ENCODE peak calls at places on chromosomes 16 and 17, in ten cellular contexts. B, S, P, C, O, M, L, X, R and H are unnamed samples.

GRCh38 chr16:64287667-64288521 is 834.0 kb downstream of the CDH11 start:
- DNase-seq in P (no peak), L (no peak), X (no peak), C (peak; percentile 2), S (no peak), O (no peak), R (no peak), B (no peak), M (no peak), H (no peak)

GRCh38 chr16:83619381-83620150 is 188.2 kb upstream of the HSBP1 start:
- DNase-seq in P (peak; percentile 45), S (no peak), R (no peak), L (no peak), O (no peak), B (no peak), M (no peak), C (no peak), X (no peak), H (no peak)

GRCh38 chr16:76265434-76266045 is 11.7 kb upstream of the CNTNAP4 start:
- DNase-seq in O (peak; percentile 58), L (peak; percentile 43), C (peak; percentile 10), B (no peak), M (no peak), X (no peak), P (peak; percentile 70), S (peak; percentile 1), R (peak; percentile 1), H (peak; percentile 16)

GRCh38 chr17:15777297-15777696 is 45.2 kb downstream of the TBC1D26 start:
- DNase-seq in C (no peak), S (no peak), P (no peak), X (no peak), B (no peak), L (no peak), R (no peak), M (no peak), O (no peak), H (no peak)

GRCh38 chr17:43578699-43579569 is 32.8 kb upstream of the ETV4 start:
- DNase-seq in X (no peak), C (peak; percentile 48), O (no peak), L (no peak), B (peak; percentile 1), P (peak; percentile 55), S (peak; percentile 85), R (peak; percentile 62), M (no peak), H (peak; percentile 18)

GRCh38 chr17:78337244-78338109 is 22.4 kb downstream of the SOCS3 start:
- DNase-seq in O (no peak), M (no peak), B (no peak), R (peak; percentile 98), X (no peak), S (peak; percentile 93), C (no peak), L (no peak), P (no peak), H (peak; percentile 65)

GRCh38 chr16:27708651-27709050 is 158.7 kb downstream of the KATNIP start:
- DNase-seq in B (no peak), C (no peak), S (no peak), P (no peak), L (no peak), O (no peak), R (no peak), M (no peak), X (no peak), H (no peak)

GRCh38 chr17:32795339-32795979 is 81.5 kb downstream of the MYO1D start:
- DNase-seq in P (no peak), M (no peak), X (no peak), R (no peak), C (no peak), O (no peak), L (peak; percentile 70), B (no peak), S (no peak), H (no peak)

GRCh38 chr16:56332464-56333079 is 92.8 kb downstream of the AMFR start:
- DNase-seq in P (peak; percentile 87), O (no peak), X (peak; percentile 63), M (peak; percentile 76), C (peak; percentile 57), L (no peak), S (peak; percentile 45), R (peak; percentile 87), B (no peak), H (peak; percentile 31)

GRCh38 chr17:4438162-4438944 is 4.6 kb downstream of the SPNS3 start:
- DNase-seq in X (no peak), C (no peak), B (no peak), S (no peak), O (no peak), M (no peak), R (no peak), L (no peak), P (no peak), H (no peak)

GRCh38 chr16:47008174-47008573 is 34.7 kb upstream of the DNAJA2 start:
- DNase-seq in L (no peak), O (no peak), R (peak; percentile 6), X (no peak), B (no peak), C (no peak), S (peak; percentile 25), P (no peak), M (no peak), H (no peak)

GRCh38 chr17:77530591-77530990 is 389.8 kb downstream of the SEC14L1 start:
- DNase-seq in B (no peak), C (no peak), M (no peak), S (no peak), R (no peak), O (no peak), L (no peak), P (no peak), X (no peak), H (no peak)

DNA sequence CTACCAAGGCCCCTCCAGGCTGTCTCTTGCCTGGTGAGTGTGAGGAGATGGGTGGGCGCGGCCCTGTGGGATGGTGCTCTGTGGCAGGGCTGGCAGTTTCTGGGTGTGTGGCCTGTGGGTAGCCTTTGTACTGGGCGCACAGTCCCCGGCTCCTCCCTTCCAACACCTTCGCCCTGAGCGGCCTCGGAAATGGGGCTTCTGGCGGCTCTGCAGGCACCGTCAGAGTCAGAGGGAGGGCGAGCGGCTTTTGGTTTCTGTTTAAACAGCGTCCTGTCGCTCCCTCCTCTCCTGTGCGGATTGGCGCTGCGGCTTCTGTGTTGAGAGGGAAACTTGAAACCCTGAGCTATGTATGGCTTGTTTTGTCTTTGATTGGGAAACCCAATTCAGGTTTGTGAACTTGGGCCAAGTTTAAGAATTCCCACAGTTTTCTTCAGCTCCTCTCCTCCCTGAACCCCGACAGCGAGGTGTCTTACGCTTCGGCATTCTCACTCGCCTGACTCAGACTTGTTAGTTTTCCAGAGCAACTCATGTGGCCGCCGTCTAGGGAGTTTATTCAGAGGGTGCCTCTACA is 8.3 kb upstream of the ZNF750 start:
- DNase-seq in C (no peak), B (peak; percentile 36), P (no peak), O (no peak), M (peak; percentile 57), X (peak; percentile 50), L (no peak), S (peak; percentile 79), R (no peak), H (peak; percentile 86)
- H3K4me3 ChIP-seq in C (no peak overlapping the region), B (no peak overlapping the region), P (no peak overlapping the region), O (no peak overlapping the region), M (peak overlapping the region; percentile 45), X (peak overlapping the region; percentile 34), L (no peak overlapping the region), S (peak overlapping the region; percentile 30), R (no peak overlapping the region), H (peak overlapping the region; percentile 29)

GRCh38 chr17:44989552-44990138 is 21.5 kb upstream of the C1QL1 start:
- DNase-seq in O (no peak), S (no peak), X (no peak), L (no peak), B (no peak), R (no peak), P (no peak), C (no peak), M (no peak), H (no peak)
- H3K4me3 ChIP-seq in O (no peak overlapping the region), S (no peak overlapping the region), X (no peak overlapping the region), L (no peak overlapping the region), B (no peak overlapping the region), R (no peak overlapping the region), P (no peak overlapping the region), C (no peak overlapping the region), M (no peak overlapping the region), H (no peak overlapping the region)

DNA sequence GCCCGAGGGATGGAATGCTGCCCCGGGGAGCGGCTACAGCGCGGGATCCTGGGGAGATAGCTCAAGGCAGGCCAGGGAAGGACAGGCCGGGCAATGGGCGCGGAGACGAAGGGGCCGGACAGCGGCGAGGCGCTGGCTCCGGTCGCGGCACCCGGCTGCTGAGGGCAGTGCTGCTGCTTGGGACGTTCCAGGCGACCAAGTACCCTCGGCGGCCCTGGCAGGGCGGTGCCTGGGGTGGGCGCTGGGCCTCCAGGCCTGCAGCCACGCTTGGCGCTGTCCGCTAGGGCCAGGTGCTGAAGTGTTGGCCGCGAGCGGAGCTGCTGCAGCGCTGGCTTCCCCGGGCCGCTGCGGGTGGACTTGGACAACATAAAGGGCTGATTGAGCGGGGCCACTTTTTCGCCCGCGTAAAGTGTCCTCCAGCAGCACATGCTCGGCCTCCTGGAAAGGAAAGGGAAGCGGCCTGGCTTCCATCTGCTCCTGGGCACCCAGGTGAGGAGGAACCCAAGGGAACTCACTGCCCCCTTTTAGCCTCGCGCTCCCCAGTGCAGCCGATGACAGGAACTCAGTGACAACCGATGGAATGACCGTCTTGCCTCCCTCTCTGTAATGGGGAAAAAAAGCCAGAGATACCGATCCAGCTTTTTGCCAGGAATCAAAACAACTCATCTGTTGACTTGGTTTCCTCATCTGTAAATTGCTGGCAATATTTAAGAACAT is 23.7 kb downstream of the CLEC3A start:
- DNase-seq in P (no peak), C (peak; percentile 16), B (no peak), L (peak; percentile 19), O (peak; percentile 62), R (peak; percentile 71), X (peak; percentile 71), M (peak; percentile 54), S (peak; percentile 54), H (peak; percentile 66)
- H3K4me3 ChIP-seq in P (no peak overlapping the region), C (no peak overlapping the region), B (no peak overlapping the region), L (no peak overlapping the region), O (no peak overlapping the region), R (no peak overlapping the region), X (no peak overlapping the region), M (peak overlapping the region; percentile 38), S (no peak overlapping the region), H (no peak overlapping the region)

GRCh38 chr17:7027335-7027734 is 4.5 kb downstream of the BCL6B start:
- DNase-seq in R (no peak), P (no peak), B (no peak), S (no peak), L (no peak), C (no peak), M (no peak), X (no peak), O (no peak), H (no peak)

GRCh38 chr17:7026471-7027115 is 3.7 kb downstream of the BCL6B start:
- DNase-seq in P (no peak), R (no peak), L (no peak), S (no peak), O (no peak), M (no peak), X (no peak), B (no peak), C (no peak), H (no peak)

GRCh38 chr17:7023576-7024401 is 939 bp downstream of the BCL6B start:
- DNase-seq in C (peak; percentile 95), L (no peak), X (peak; percentile 96), P (peak; percentile 89), R (peak; percentile 83), O (peak; percentile 97), B (peak; percentile 95), S (peak; percentile 70), M (peak; percentile 93), H (peak; percentile 83)

GRCh38 chr17:7024402-7024785 is 1.5 kb downstream of the BCL6B start:
- DNase-seq in M (no peak), O (no peak), R (no peak), S (no peak), L (no peak), C (no peak), P (no peak), B (no peak), X (no peak), H (no peak)

GRCh38 chr17:7025240-7025639 is 2.4 kb downstream of the BCL6B start:
- DNase-seq in X (no peak), C (no peak), S (no peak), O (no peak), R (no peak), P (no peak), B (no peak), M (no peak), L (no peak), H (no peak)
- H3K4me3 ChIP-seq in X (peak overlapping the region; percentile 68), C (no peak overlapping the region), S (no peak overlapping the region), O (no peak overlapping the region), R (no peak overlapping the region), P (no peak overlapping the region), B (no peak overlapping the region), M (peak overlapping the region; percentile 63), L (no peak overlapping the region), H (no peak overlapping the region)